ENCODE peak calls at places on chromosomes 6 and 20, in six cellular contexts. E is aorta, N is WERI-Rb-1, I is esophagus squamous epithelium, J is mucosa of descending colon, X is SW 1271. F is an unnamed sample.

GRCh38 chr6:7920425-7920824 is 9.8 kb upstream of the TXNDC5 start:
- DNase-seq in E (no peak), N (no peak), I (no peak), J (no peak), X (no peak), F (peak)

GRCh38 chr6:78908621-78909020 is 41.3 kb downstream of the IRAK1BP1 start:
- DNase-seq in E (no peak), N (no peak), I (no peak), J (no peak), X (no peak), F (no peak)

GRCh38 chr20:25390538-25391528 is at the start of gene ABHD12:
- DNase-seq in E (peak), N (peak), I (peak), J (peak), X (peak), F (no peak)

GRCh38 chr20:2838847-2839671 is 1.4 kb downstream of the PCED1A start:
- DNase-seq in E (no peak), N (no peak), I (no peak), J (no peak), X (no peak), F (peak)

GRCh38 chr20:50247196-50248094 is 56.8 kb downstream of the CEBPB start:
- DNase-seq in E (no peak), N (no peak), I (no peak), J (no peak), X (no peak), F (no peak)

GRCh38 chr6:69138173-69138572 is 503.1 kb downstream of the ADGRB3 start:
- DNase-seq in E (no peak), N (no peak), I (no peak), J (no peak), X (no peak), F (no peak)

GRCh38 chr20:7841291-7841966 is 98.8 kb downstream of the HAO1 start:
- DNase-seq in E (no peak), N (no peak), I (no peak), J (no peak), X (peak), F (no peak)

GRCh38 chr20:49484180-49485140 is 2.0 kb upstream of the KCNB1 start:
- DNase-seq in E (peak), N (peak), I (no peak), J (peak), X (peak), F (no peak)

GRCh38 chr20:48571945-48572589 is 255.7 kb downstream of the PREX1 start:
- DNase-seq in E (no peak), N (no peak), I (no peak), J (no peak), X (no peak), F (no peak)

GRCh38 chr6:45105170-45105820 is 222.8 kb upstream of the RUNX2 start:
- DNase-seq in E (no peak), N (no peak), I (no peak), J (no peak), X (no peak), F (no peak)

GRCh38 chr20:8983478-8984345 is 85.2 kb upstream of the PLCB4 start:
- DNase-seq in E (no peak), N (no peak), I (no peak), J (no peak), X (no peak), F (no peak)

GRCh38 chr20:48285656-48286055 is 500.4 kb upstream of the SULF2 start:
- DNase-seq in E (no peak), N (no peak), I (no peak), J (no peak), X (no peak), F (no peak)

GRCh38 chr20:51594206-51594998 is 51.9 kb upstream of the NFATC2 start:
- DNase-seq in E (no peak), N (no peak), I (no peak), J (no peak), X (no peak), F (no peak)

GRCh38 chr6:165728196-165728595 is 65.2 kb upstream of the PDE10A start:
- DNase-seq in E (no peak), N (no peak), I (no peak), J (no peak), X (no peak), F (no peak)

GRCh38 chr20:24453917-24454316 is 15.5 kb upstream of the SYNDIG1 start:
- DNase-seq in E (no peak), N (no peak), I (no peak), J (no peak), X (no peak), F (no peak)

GRCh38 chr6:37011656-37012378 is 6.4 kb downstream of the FGD2 start:
- DNase-seq in E (no peak), N (no peak), I (no peak), J (no peak), X (no peak), F (no peak)

GRCh38 chr6:76230711-76231110 is 158.2 kb upstream of the IMPG1 start:
- DNase-seq in E (no peak), N (peak), I (no peak), J (no peak), X (no peak), F (no peak)

GRCh38 chr20:41499064-41499463 is 119.1 kb downstream of the CHD6 start:
- DNase-seq in E (no peak), N (no peak), I (no peak), J (no peak), X (no peak), F (no peak)

GRCh38 chr6:107616776-107617175 is 126.9 kb downstream of the SOBP start:
- DNase-seq in E (no peak), N (no peak), I (no peak), J (no peak), X (no peak), F (no peak)

GRCh38 chr20:63222541-63222940 is 6.6 kb upstream of the YTHDF1 start:
- DNase-seq in E (no peak), N (no peak), I (no peak), J (no peak), X (no peak), F (no peak)

GRCh38 chr6:958531-958930 is 265.6 kb upstream of the EXOC2 start:
- DNase-seq in E (no peak), N (peak), I (no peak), J (no peak), X (no peak), F (no peak)

GRCh38 chr6:15779726-15780125 is 116.9 kb upstream of the DTNBP1 start:
- DNase-seq in E (no peak), N (no peak), I (no peak), J (no peak), X (no peak), F (no peak)

GRCh38 chr6:31203345-31203979 is 33.0 kb upstream of the POU5F1 start:
- DNase-seq in E (no peak), N (no peak), I (no peak), J (no peak), X (peak), F (no peak)

GRCh38 chr20:63844384-63845025 is 13.4 kb upstream of the ZBTB46 start:
- DNase-seq in E (no peak), N (no peak), I (no peak), J (no peak), X (no peak), F (no peak)

GRCh38 chr20:50355593-50356521 is 154.3 kb upstream of the PTPN1 start:
- DNase-seq in E (peak), N (no peak), I (no peak), J (no peak), X (no peak), F (no peak)

GRCh38 chr6:145139451-145139850 is 595.9 kb downstream of the EPM2A start:
- DNase-seq in E (no peak), N (no peak), I (no peak), J (no peak), X (no peak), F (no peak)

GRCh38 chr20:45456632-45457031 is 12.9 kb upstream of the WFDC2 start:
- DNase-seq in E (no peak), N (peak), I (no peak), J (peak), X (no peak), F (no peak)

GRCh38 chr6:110345025-110345424 is 13.1 kb downstream of the METTL24 start:
- DNase-seq in E (no peak), N (no peak), I (no peak), J (no peak), X (no peak), F (no peak)

GRCh38 chr6:162388383-162388777 is 339.2 kb downstream of the PRKN start:
- DNase-seq in E (no peak), N (no peak), I (no peak), J (no peak), X (no peak), F (no peak)

GRCh38 chr6:44470106-44470446 is 82.6 kb downstream of the CDC5L start:
- DNase-seq in E (no peak), N (no peak), I (no peak), J (no peak), X (no peak), F (no peak)

GRCh38 chr6:29593199-29593598 is 8.3 kb downstream of the OR2H2 start:
- DNase-seq in E (no peak), N (no peak), I (no peak), J (no peak), X (no peak), F (no peak)

GRCh38 chr6:169661357-169661756 is 40.5 kb downstream of the WDR27 start:
- DNase-seq in E (no peak), N (no peak), I (no peak), J (no peak), X (no peak), F (no peak)

GRCh38 chr6:20271818-20272217 is 59.5 kb upstream of the MBOAT1 start:
- DNase-seq in E (no peak), N (no peak), I (no peak), J (no peak), X (no peak), F (no peak)